ENCODE peak calls at places on chromosome 19, in seven cellular contexts. S is GM23338, A is pancreas, P is Peyer's patch, H is lung, C is left lung, K is GM12865. B is an unnamed sample.

GRCh38 chr19:1839658-1840540 is 8.4 kb downstream of the REXO1 start:
- DNase-seq in S (no peak), A (no peak), P (no peak), H (no peak), C (no peak), K (no peak), B (peak; percentile 87)

GRCh38 chr19:45428385-45429231 is 4.9 kb upstream of the ERCC1 start:
- DNase-seq in S (peak; percentile 84), A (no peak), P (no peak), H (no peak), C (no peak), K (no peak), B (no peak)

GRCh38 chr19:49988433-49988832 is 27.5 kb upstream of the SIGLEC11 start:
- DNase-seq in S (no peak), A (no peak), P (no peak), H (no peak), C (no peak), K (no peak), B (no peak)

GRCh38 chr19:8069116-8069973 is 16.8 kb downstream of the CCL25 start:
- DNase-seq in S (peak; percentile 90), A (no peak), P (no peak), H (no peak), C (no peak), K (peak; percentile 56), B (peak; percentile 24)

GRCh38 chr19:54325194-54325621 is 12.2 kb upstream of the LILRA5 start:
- DNase-seq in S (peak; percentile 76), A (no peak), P (peak; percentile 41), H (no peak), C (no peak), K (peak; percentile 56), B (peak; percentile 29)

GRCh38 chr19:48741222-48741999 is 1.0 kb upstream of the RASIP1 start:
- DNase-seq in S (peak; percentile 78), A (peak; percentile 74), P (no peak), H (no peak), C (no peak), K (peak; percentile 38), B (peak; percentile 75)

GRCh38 chr19:8459520-8460260 is 14.9 kb downstream of the HNRNPM start:
- DNase-seq in S (no peak), A (no peak), P (no peak), H (no peak), C (no peak), K (no peak), B (no peak)

GRCh38 chr19:38676023-38676877 is 28.8 kb downstream of the ACTN4 start:
- DNase-seq in S (no peak), A (no peak), P (no peak), H (no peak), C (no peak), K (peak; percentile 55), B (no peak)

GRCh38 chr19:14347999-14348889 is 33.0 kb upstream of the ADGRE5 start:
- DNase-seq in S (peak; percentile 78), A (peak; percentile 45), P (peak; percentile 59), H (peak; percentile 61), C (peak; percentile 69), K (peak; percentile 66), B (peak; percentile 73)
- H3K4me3 ChIP-seq in S (peak overlapping the region; percentile 44), A (no peak overlapping the region), P (peak overlapping the region; percentile 30), H (no peak overlapping the region), C (peak overlapping the region; percentile 14), K (no peak overlapping the region), B (peak overlapping the region; percentile 3)

GRCh38 chr19:3466630-3467029 is 13.7 kb downstream of the SMIM24 start:
- DNase-seq in S (no peak), A (no peak), P (no peak), H (no peak), C (no peak), K (no peak), B (no peak)
- H3K4me3 ChIP-seq in S (no peak overlapping the region), A (no peak overlapping the region), P (no peak overlapping the region), H (no peak overlapping the region), C (no peak overlapping the region), K (no peak overlapping the region), B (no peak overlapping the region)

GRCh38 chr19:40671404-40671803 is 19.0 kb downstream of the NUMBL start:
- DNase-seq in S (no peak), A (no peak), P (no peak), H (no peak), C (no peak), K (no peak), B (no peak)

GRCh38 chr19:40672573-40673299 is 17.7 kb downstream of the NUMBL start:
- DNase-seq in S (no peak), A (no peak), P (no peak), H (no peak), C (no peak), K (no peak), B (no peak)

GRCh38 chr19:40674291-40674690 is 16.2 kb downstream of the NUMBL start:
- DNase-seq in S (no peak), A (no peak), P (no peak), H (no peak), C (peak; percentile 58), K (no peak), B (no peak)

GRCh38 chr19:40672038-40672437 is 18.4 kb downstream of the NUMBL start:
- DNase-seq in S (no peak), A (no peak), P (no peak), H (no peak), C (no peak), K (no peak), B (no peak)

GRCh38 chr19:40673377-40673776 is 17.1 kb downstream of the NUMBL start:
- DNase-seq in S (no peak), A (no peak), P (no peak), H (no peak), C (no peak), K (no peak), B (no peak)
- H3K4me3 ChIP-seq in S (no peak overlapping the region), A (no peak overlapping the region), P (no peak overlapping the region), H (no peak overlapping the region), C (no peak overlapping the region), K (no peak overlapping the region), B (no peak overlapping the region)

DNA sequence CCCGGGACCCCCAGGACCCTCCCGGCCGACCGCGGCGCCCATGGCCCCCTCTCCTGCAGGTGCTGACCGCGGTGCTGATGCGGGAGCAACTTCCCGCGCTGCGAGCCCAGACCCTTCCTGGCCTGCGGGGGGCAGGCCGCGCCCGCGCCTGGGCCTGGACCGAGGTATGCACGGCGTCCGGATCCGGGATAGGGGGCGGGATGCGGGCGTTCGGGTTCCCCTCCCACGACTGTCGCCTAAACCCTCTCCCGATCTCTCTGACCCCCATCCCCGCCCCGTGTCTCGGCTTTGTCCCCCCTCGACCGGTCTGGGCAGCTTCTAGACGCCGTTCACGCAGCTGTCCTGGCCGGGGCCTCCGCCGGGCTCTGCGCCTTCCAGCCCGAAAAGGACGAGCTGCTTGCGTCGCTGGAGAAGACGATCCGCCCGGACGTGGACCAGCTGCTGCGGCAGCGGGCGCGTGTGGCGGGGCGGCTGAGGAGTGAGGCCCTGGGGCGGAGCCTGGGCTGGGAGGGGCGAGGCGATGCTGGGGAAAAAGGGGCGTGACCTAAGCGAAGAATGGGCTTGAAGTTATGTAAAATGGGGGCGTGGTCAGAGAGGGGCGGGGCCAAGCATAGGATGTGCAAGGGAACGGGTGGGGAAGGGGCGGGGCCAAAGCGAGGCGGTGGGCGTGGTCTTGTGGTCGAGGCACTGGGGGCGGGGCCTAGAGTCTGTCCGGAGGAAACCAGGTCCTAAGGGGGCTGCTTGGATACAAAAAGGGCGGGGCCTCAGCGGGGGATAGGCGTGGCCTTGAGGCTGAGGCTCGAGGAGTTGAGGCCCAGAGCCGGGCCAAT is 15.9 kb upstream of the COLGALT1 start:
- DNase-seq in S (peak; percentile 100), A (peak; percentile 85), P (peak; percentile 99), H (peak; percentile 97), C (peak; percentile 93), K (peak; percentile 96), B (peak; percentile 94)
- H3K4me3 ChIP-seq in S (peak overlapping the region; percentile 85), A (peak overlapping the region; percentile 14), P (peak overlapping the region; percentile 52), H (peak overlapping the region; percentile 30), C (peak overlapping the region; percentile 32), K (peak overlapping the region; percentile 45), B (peak overlapping the region; percentile 39)